ENCODE peak calls at places on chromosomes 6 and 20, in six cellular contexts. One of them, this sample, is unnamed.
A peak's percentile ranks its signal among the peaks of the same experiment; 100 is the strongest.

GRCh38 chr6:16150098-16150497 is 21.2 kb downstream of the MYLIP start:
- ATAC-seq in HepG2: peak; percentile 25
- ATAC-seq in HCT116: no peak
- ATAC-seq in K562: peak; percentile 36
- ATAC-seq in upper lobe of left lung: no peak
- ATAC-seq in GM12878: peak; percentile 17
- ATAC-seq in this sample: no peak

GRCh38 chr6:154932562-154933027 is 62.5 kb upstream of the TIAM2 start:
- ATAC-seq in HepG2: peak; percentile 86
- ATAC-seq in HCT116: peak; percentile 90
- ATAC-seq in K562: peak; percentile 32
- ATAC-seq in upper lobe of left lung: no peak
- ATAC-seq in GM12878: no peak
- ATAC-seq in this sample: no peak

GRCh38 chr6:13191461-13191860 is 136.9 kb downstream of the TBC1D7 start:
- ATAC-seq in HepG2: no peak
- ATAC-seq in HCT116: no peak
- ATAC-seq in K562: no peak
- ATAC-seq in upper lobe of left lung: no peak
- ATAC-seq in GM12878: no peak
- ATAC-seq in this sample: no peak

GRCh38 chr20:50670126-50670862 is 21.0 kb downstream of the RIPOR3 start:
- ATAC-seq in HepG2: peak; percentile 82
- ATAC-seq in HCT116: peak; percentile 63
- ATAC-seq in K562: no peak
- ATAC-seq in upper lobe of left lung: no peak
- ATAC-seq in GM12878: no peak
- ATAC-seq in this sample: no peak

GRCh38 chr6:163888030-163888819 is 473.7 kb downstream of the QKI start:
- ATAC-seq in HepG2: no peak
- ATAC-seq in HCT116: no peak
- ATAC-seq in K562: no peak
- ATAC-seq in upper lobe of left lung: no peak
- ATAC-seq in GM12878: no peak
- ATAC-seq in this sample: no peak

GRCh38 chr6:134117409-134117808 is 65.0 kb upstream of the SLC2A12 start:
- ATAC-seq in HepG2: peak; percentile 43
- ATAC-seq in HCT116: no peak
- ATAC-seq in K562: peak; percentile 41
- ATAC-seq in upper lobe of left lung: no peak
- ATAC-seq in GM12878: no peak
- ATAC-seq in this sample: no peak

GRCh38 chr6:138909511-138909910 is 78.5 kb downstream of the REPS1 start:
- ATAC-seq in HepG2: no peak
- ATAC-seq in HCT116: no peak
- ATAC-seq in K562: no peak
- ATAC-seq in upper lobe of left lung: no peak
- ATAC-seq in GM12878: no peak
- ATAC-seq in this sample: no peak

GRCh38 chr6:8382434-8382833 is 52.9 kb downstream of the SLC35B3 start:
- ATAC-seq in HepG2: no peak
- ATAC-seq in HCT116: no peak
- ATAC-seq in K562: no peak
- ATAC-seq in upper lobe of left lung: no peak
- ATAC-seq in GM12878: no peak
- ATAC-seq in this sample: no peak

GRCh38 chr20:3798908-3799248 is 2.8 kb downstream of the CDC25B start:
- ATAC-seq in HepG2: no peak
- ATAC-seq in HCT116: no peak
- ATAC-seq in K562: no peak
- ATAC-seq in upper lobe of left lung: no peak
- ATAC-seq in GM12878: peak; percentile 4
- ATAC-seq in this sample: no peak

GRCh38 chr20:64232794-64233193 is 22.8 kb upstream of the PCMTD2 start:
- ATAC-seq in HepG2: peak; percentile 10
- ATAC-seq in HCT116: peak; percentile 65
- ATAC-seq in K562: peak; percentile 69
- ATAC-seq in upper lobe of left lung: no peak
- ATAC-seq in GM12878: peak; percentile 41
- ATAC-seq in this sample: no peak

GRCh38 chr20:21564127-21564773 is 50.4 kb upstream of the NKX2-2 start:
- ATAC-seq in HepG2: peak; percentile 96
- ATAC-seq in HCT116: no peak
- ATAC-seq in K562: no peak
- ATAC-seq in upper lobe of left lung: no peak
- ATAC-seq in GM12878: peak; percentile 42
- ATAC-seq in this sample: no peak

GRCh38 chr20:57091748-57092111 is 174.7 kb downstream of the BMP7 start:
- ATAC-seq in HepG2: peak; percentile 13
- ATAC-seq in HCT116: no peak
- ATAC-seq in K562: peak; percentile 13
- ATAC-seq in upper lobe of left lung: no peak
- ATAC-seq in GM12878: peak; percentile 13
- ATAC-seq in this sample: peak; percentile 20

GRCh38 chr6:37283268-37283667 is 25.3 kb upstream of the TMEM217 start:
- ATAC-seq in HepG2: no peak
- ATAC-seq in HCT116: no peak
- ATAC-seq in K562: no peak
- ATAC-seq in upper lobe of left lung: no peak
- ATAC-seq in GM12878: no peak
- ATAC-seq in this sample: no peak

GRCh38 chr6:148837941-148838340 is 91.1 kb downstream of the UST start:
- ATAC-seq in HepG2: no peak
- ATAC-seq in HCT116: peak; percentile 38
- ATAC-seq in K562: no peak
- ATAC-seq in upper lobe of left lung: no peak
- ATAC-seq in GM12878: no peak
- ATAC-seq in this sample: no peak

GRCh38 chr6:107736713-107737396 is 87.3 kb downstream of the SCML4 start:
- ATAC-seq in HepG2: no peak
- ATAC-seq in HCT116: no peak
- ATAC-seq in K562: no peak
- ATAC-seq in upper lobe of left lung: no peak
- ATAC-seq in GM12878: no peak
- ATAC-seq in this sample: no peak

GRCh38 chr6:63923139-63923739 is 287.6 kb downstream of the PHF3 start:
- ATAC-seq in HepG2: peak; percentile 38
- ATAC-seq in HCT116: no peak
- ATAC-seq in K562: peak; percentile 49
- ATAC-seq in upper lobe of left lung: peak; percentile 83
- ATAC-seq in GM12878: peak; percentile 72
- ATAC-seq in this sample: peak; percentile 62

GRCh38 chr6:139939189-139939979 is 564.9 kb upstream of the CITED2 start:
- ATAC-seq in HepG2: no peak
- ATAC-seq in HCT116: no peak
- ATAC-seq in K562: peak; percentile 46
- ATAC-seq in upper lobe of left lung: no peak
- ATAC-seq in GM12878: peak; percentile 68
- ATAC-seq in this sample: no peak

GRCh38 chr6:84554706-84555105 is 209.7 kb downstream of the TBX18 start:
- ATAC-seq in HepG2: no peak
- ATAC-seq in HCT116: no peak
- ATAC-seq in K562: no peak
- ATAC-seq in upper lobe of left lung: no peak
- ATAC-seq in GM12878: peak; percentile 96
- ATAC-seq in this sample: no peak

GRCh38 chr6:131117866-131118265 is 17.4 kb upstream of the AKAP7 start:
- ATAC-seq in HepG2: no peak
- ATAC-seq in HCT116: no peak
- ATAC-seq in K562: no peak
- ATAC-seq in upper lobe of left lung: peak; percentile 52
- ATAC-seq in GM12878: peak; percentile 61
- ATAC-seq in this sample: no peak

GRCh38 chr6:168666170-168666569 is 225.2 kb downstream of the SMOC2 start:
- ATAC-seq in HepG2: no peak
- ATAC-seq in HCT116: no peak
- ATAC-seq in K562: no peak
- ATAC-seq in upper lobe of left lung: no peak
- ATAC-seq in GM12878: no peak
- ATAC-seq in this sample: no peak

GRCh38 chr6:112683106-112683505 is 336.0 kb downstream of the RFPL4B start:
- ATAC-seq in HepG2: no peak
- ATAC-seq in HCT116: no peak
- ATAC-seq in K562: no peak
- ATAC-seq in upper lobe of left lung: no peak
- ATAC-seq in GM12878: no peak
- ATAC-seq in this sample: no peak

GRCh38 chr20:31710423-31711250 is 12.0 kb downstream of the BCL2L1 start:
- ATAC-seq in HepG2: no peak
- ATAC-seq in HCT116: no peak
- ATAC-seq in K562: no peak
- ATAC-seq in upper lobe of left lung: no peak
- ATAC-seq in GM12878: no peak
- ATAC-seq in this sample: no peak

GRCh38 chr20:31712112-31712553 is 10.5 kb downstream of the BCL2L1 start:
- ATAC-seq in HepG2: peak; percentile 3
- ATAC-seq in HCT116: no peak
- ATAC-seq in K562: peak; percentile 65
- ATAC-seq in upper lobe of left lung: peak; percentile 20
- ATAC-seq in GM12878: no peak
- ATAC-seq in this sample: peak; percentile 29

GRCh38 chr20:31711416-31712111 is 11.1 kb downstream of the BCL2L1 start:
- ATAC-seq in HepG2: peak; percentile 27
- ATAC-seq in HCT116: no peak
- ATAC-seq in K562: no peak
- ATAC-seq in upper lobe of left lung: no peak
- ATAC-seq in GM12878: no peak
- ATAC-seq in this sample: no peak

GRCh38 chr20:31713312-31714049 is 9.2 kb downstream of the BCL2L1 start:
- ATAC-seq in HepG2: peak; percentile 33
- ATAC-seq in HCT116: peak; percentile 68
- ATAC-seq in K562: no peak
- ATAC-seq in upper lobe of left lung: peak; percentile 86
- ATAC-seq in GM12878: no peak
- ATAC-seq in this sample: peak; percentile 80

DNA sequence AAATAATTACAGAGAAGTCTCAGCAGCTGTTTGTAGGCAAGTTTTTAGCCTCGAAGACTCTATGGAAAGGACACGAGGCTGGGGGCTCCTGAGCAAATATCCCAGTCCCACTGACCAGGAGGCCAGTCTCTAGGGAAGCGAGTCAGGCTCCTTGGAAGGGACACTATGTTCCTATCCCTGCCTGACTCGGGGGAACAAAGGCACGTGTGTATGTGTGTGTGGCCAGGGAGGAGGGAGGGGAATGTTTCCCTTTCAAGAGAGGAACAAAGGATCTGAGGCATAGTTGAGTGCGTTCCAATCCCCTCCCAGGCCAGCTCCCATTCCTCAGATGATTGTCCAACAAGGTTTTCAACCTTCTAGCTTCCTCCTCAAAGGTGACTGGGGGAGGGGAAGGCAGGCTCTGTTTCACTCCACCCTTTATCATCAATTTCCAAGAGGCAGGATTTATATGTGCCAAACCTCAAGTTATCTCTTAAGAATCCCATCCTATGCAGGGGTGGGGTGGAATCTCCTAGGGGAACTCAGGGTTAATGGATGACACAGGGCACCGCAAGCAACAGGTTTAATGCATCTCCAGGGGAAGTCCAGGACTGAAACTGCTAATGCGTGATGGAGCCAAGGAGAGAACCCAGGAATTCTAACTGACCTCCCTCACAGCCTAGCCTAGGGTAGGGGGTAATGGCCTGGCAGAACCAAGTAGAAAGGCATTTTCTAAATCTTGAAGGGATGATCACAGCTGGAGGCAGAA is 9.9 kb downstream of the BCL2L1 start:
- ATAC-seq in HepG2: peak; percentile 61
- ATAC-seq in HCT116: peak; percentile 78
- ATAC-seq in K562: no peak
- ATAC-seq in upper lobe of left lung: peak; percentile 85
- ATAC-seq in GM12878: no peak
- ATAC-seq in this sample: peak; percentile 94
- TF ChIP-seq POLR2A in HepG2: peak; percentile 39
- TF ChIP-seq POLR2A in HCT116: no peak
- TF ChIP-seq POLR2A in K562: no peak
- TF ChIP-seq POLR2A in upper lobe of left lung: peak; percentile 18
- TF ChIP-seq POLR2A in GM12878: no peak
- TF ChIP-seq POLR2A in this sample: no peak

GRCh38 chr6:28606424-28607391 is 81.0 kb downstream of the GPX5 start:
- ATAC-seq in HepG2: peak; percentile 98
- ATAC-seq in HCT116: peak; percentile 88
- ATAC-seq in K562: peak; percentile 48
- ATAC-seq in upper lobe of left lung: no peak
- ATAC-seq in GM12878: peak; percentile 92
- ATAC-seq in this sample: no peak
- TF ChIP-seq POLR2AphosphoS5 in HepG2: no peak
- TF ChIP-seq POLR2AphosphoS5 in HCT116: no peak
- TF ChIP-seq POLR2AphosphoS5 in K562: no peak
- TF ChIP-seq POLR2AphosphoS5 in upper lobe of left lung: no peak
- TF ChIP-seq POLR2AphosphoS5 in GM12878: no peak
- TF ChIP-seq POLR2AphosphoS5 in this sample: no peak

GRCh38 chr6:99522531-99522930 is 7.3 kb upstream of the USP45 start:
- ATAC-seq in HepG2: peak; percentile 47
- ATAC-seq in HCT116: no peak
- ATAC-seq in K562: no peak
- ATAC-seq in upper lobe of left lung: no peak
- ATAC-seq in GM12878: no peak
- ATAC-seq in this sample: peak; percentile 45

GRCh38 chr6:99521557-99522286 is 6.5 kb upstream of the USP45 start:
- ATAC-seq in HepG2: peak; percentile 59
- ATAC-seq in HCT116: peak; percentile 48
- ATAC-seq in K562: peak; percentile 57
- ATAC-seq in upper lobe of left lung: peak; percentile 60
- ATAC-seq in GM12878: peak; percentile 47
- ATAC-seq in this sample: peak; percentile 54

GRCh38 chr6:99519446-99519845 is 4.2 kb upstream of the USP45 start:
- ATAC-seq in HepG2: no peak
- ATAC-seq in HCT116: no peak
- ATAC-seq in K562: no peak
- ATAC-seq in upper lobe of left lung: no peak
- ATAC-seq in GM12878: no peak
- ATAC-seq in this sample: no peak

DNA sequence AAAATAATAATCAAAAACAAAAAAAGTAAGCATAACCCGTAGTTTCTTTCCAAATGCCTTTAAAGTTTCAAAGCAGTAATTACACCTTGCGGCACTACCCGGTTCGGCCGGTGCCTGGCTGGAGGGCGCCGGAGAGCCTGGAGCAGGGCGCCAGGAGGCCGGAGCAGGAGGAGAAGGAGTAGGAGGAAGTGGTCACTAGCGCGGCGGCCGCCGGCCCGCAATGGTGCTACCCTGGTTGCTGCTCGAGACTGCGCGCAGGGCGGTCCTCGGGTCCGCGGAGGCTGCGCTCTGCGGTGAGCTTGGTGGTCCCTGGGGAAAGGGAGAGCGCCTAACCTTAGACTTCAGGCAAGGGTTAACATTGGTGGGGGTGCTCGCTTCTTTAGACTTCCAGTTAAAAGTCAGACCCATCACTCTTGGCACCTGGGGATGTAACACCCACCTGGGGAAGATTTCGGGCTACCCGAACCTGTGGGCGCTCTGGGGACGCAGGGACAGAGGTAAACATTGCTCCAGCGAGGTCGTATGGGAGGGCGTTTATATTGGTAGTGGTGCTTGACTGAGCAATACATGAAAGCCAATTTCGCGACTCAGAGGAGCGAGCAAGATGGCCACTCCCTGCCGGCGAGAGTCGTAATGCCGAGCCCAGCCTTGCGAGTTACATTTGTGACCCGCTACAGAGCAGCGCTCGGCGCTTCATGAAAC is 5.8 kb upstream of the USP45 start:
- ATAC-seq in HepG2: peak; percentile 98
- ATAC-seq in HCT116: peak; percentile 89
- ATAC-seq in K562: peak; percentile 94
- ATAC-seq in upper lobe of left lung: peak; percentile 99
- ATAC-seq in GM12878: peak; percentile 94
- ATAC-seq in this sample: peak; percentile 95
- TF ChIP-seq POLR2A in HepG2: peak; percentile 95
- TF ChIP-seq POLR2A in HCT116: peak; percentile 64
- TF ChIP-seq POLR2A in K562: peak; percentile 97
- TF ChIP-seq POLR2A in upper lobe of left lung: peak; percentile 83
- TF ChIP-seq POLR2A in GM12878: peak; percentile 92
- TF ChIP-seq POLR2A in this sample: peak; percentile 88

GRCh38 chr20:49247169-49247734 is 28.0 kb downstream of the DDX27 start:
- ATAC-seq in HepG2: no peak
- ATAC-seq in HCT116: no peak
- ATAC-seq in K562: no peak
- ATAC-seq in upper lobe of left lung: no peak
- ATAC-seq in GM12878: no peak
- ATAC-seq in this sample: no peak
- TF ChIP-seq POLR2AphosphoS5 in HepG2: no peak
- TF ChIP-seq POLR2AphosphoS5 in HCT116: no peak
- TF ChIP-seq POLR2AphosphoS5 in K562: no peak
- TF ChIP-seq POLR2AphosphoS5 in upper lobe of left lung: no peak
- TF ChIP-seq POLR2AphosphoS5 in GM12878: peak; percentile 58
- TF ChIP-seq POLR2AphosphoS5 in this sample: no peak

This sample was measured in gastroesophageal sphincter.